ENCODE peak calls at places on chromosomes 13 and 19, in eight cellular contexts. P is H9, C is tibial artery, D is lower lobe of right lung, S is neuronal stem cell, E is IMR-90, X is endothelial cell of umbilical vein, H is osteoblast. V is an unnamed sample.
A peak's percentile ranks its signal among the peaks of the same experiment; 100 is the strongest.

GRCh38 chr19:16899566-16900075 is 10.8 kb downstream of the F2RL3 start:
- DNase-seq in X (peak; percentile 16), D (peak; percentile 73), H (peak; percentile 98), S (no peak), P (peak; percentile 81), E (no peak), C (no peak), V (peak; percentile 56)

GRCh38 chr13:73922728-73923393 is 211.3 kb downstream of the KLF12 start:
- DNase-seq in P (no peak), X (no peak), S (no peak), H (peak; percentile 74), E (peak; percentile 58), C (no peak), D (no peak), V (no peak)

GRCh38 chr13:41746259-41746658 is 214.7 kb downstream of the VWA8 start:
- DNase-seq in P (no peak), X (no peak), C (no peak), E (peak; percentile 79), S (no peak), H (peak; percentile 72), D (no peak), V (peak; percentile 55)

GRCh38 chr13:38763446-38764381 is 76.8 kb downstream of the FREM2 start:
- DNase-seq in C (no peak), E (peak; percentile 33), S (peak; percentile 61), D (no peak), P (peak; percentile 37), X (peak; percentile 22), H (peak; percentile 44), V (no peak)

GRCh38 chr19:10353793-10354391 is 14.5 kb upstream of the ICAM3 start:
- DNase-seq in C (no peak), P (peak; percentile 99), X (peak; percentile 33), H (peak; percentile 87), D (no peak), E (peak; percentile 17), S (peak; percentile 92), V (peak; percentile 46)

GRCh38 chr19:8580710-8581281 is 3.6 kb upstream of the MYO1F start:
- DNase-seq in C (peak; percentile 87), P (peak; percentile 89), E (peak; percentile 66), S (peak; percentile 86), X (peak; percentile 57), H (peak; percentile 96), D (peak; percentile 89), V (peak; percentile 80)

GRCh38 chr19:10419200-10419645 is 1.1 kb upstream of the PDE4A start:
- DNase-seq in S (no peak), E (no peak), C (no peak), P (no peak), H (peak; percentile 91), D (no peak), X (no peak), V (peak; percentile 78)

GRCh38 chr19:19485161-19485997 is 30.0 kb downstream of the TSSK6 start:
- DNase-seq in S (no peak), E (peak; percentile 68), X (no peak), H (peak; percentile 90), P (no peak), D (no peak), C (no peak), V (no peak)

GRCh38 chr19:51799311-51799997 is 4.5 kb downstream of the FPR3 start:
- DNase-seq in X (peak; percentile 67), C (peak; percentile 90), P (no peak), D (peak; percentile 78), S (no peak), E (peak; percentile 94), H (peak; percentile 91), V (peak; percentile 92)

GRCh38 chr19:45331411-45331810 is 8.7 kb upstream of the CKM start:
- DNase-seq in D (no peak), P (peak; percentile 55), H (no peak), C (no peak), X (no peak), E (no peak), S (no peak), V (no peak)

GRCh38 chr19:46196410-46197124 is 33.0 kb upstream of the IGFL1 start:
- DNase-seq in E (no peak), P (no peak), S (no peak), H (no peak), C (no peak), D (no peak), X (no peak), V (no peak)

GRCh38 chr13:72258340-72258981 is 391.5 kb upstream of the DACH1 start:
- DNase-seq in X (no peak), H (no peak), P (peak; percentile 74), S (no peak), C (no peak), D (no peak), E (no peak), V (no peak)

GRCh38 chr19:45613926-45614725 is 12.1 kb upstream of the GPR4 start:
- DNase-seq in C (no peak), H (peak; percentile 99), E (peak; percentile 93), P (no peak), D (no peak), X (peak; percentile 86), S (no peak), V (peak; percentile 77)

DNA sequence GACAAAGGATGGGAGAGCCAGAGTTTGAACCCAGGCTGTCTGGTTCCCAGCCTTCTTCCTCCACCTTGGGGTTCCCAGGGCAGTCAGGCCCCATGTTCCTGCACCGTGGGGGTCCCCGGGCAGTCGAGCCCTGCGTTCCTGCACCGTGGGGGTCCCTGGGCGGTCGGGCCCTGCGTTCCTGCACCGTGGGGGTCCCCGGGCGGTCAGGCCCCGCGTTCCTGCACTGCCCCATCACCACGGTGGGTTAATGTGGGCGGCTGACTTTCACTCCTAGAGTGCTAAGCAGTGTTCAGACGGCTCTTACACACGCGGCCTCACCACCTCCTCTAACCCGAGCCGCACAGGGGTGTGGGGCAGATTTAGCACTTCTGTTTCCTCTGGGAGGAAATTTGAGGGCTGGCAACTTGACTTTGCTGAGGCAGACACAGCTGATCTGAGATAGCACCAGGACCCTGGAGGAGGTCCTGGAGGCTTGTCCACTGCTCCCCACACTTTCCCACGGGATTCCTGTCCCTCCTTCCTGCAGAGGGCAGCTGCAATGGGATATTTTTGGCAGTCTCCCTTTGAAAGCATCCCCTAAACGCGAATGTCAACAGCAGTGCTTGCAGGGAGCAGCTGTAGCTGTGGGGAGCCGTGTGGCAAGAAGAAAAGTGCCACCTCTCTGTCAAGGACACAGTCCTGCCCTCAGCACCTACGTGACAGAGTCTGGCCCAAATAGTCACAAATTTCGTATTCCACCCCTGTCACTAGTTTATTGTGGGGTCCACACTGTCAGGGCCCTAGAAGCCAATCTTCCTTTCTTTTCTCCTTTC is 239.4 kb downstream of the TEX29 start:
- DNase-seq in H (no peak), P (no peak), S (no peak), D (no peak), E (no peak), X (no peak), C (no peak), V (no peak)
- H3K27me3 ChIP-seq in H (no peaks in the 10 kb centered on the region), P (no peaks in the 10 kb centered on the region), S (no peaks in the 10 kb centered on the region), D (peaks cover 30% of the 10 kb centered on the region), E (no peaks in the 10 kb centered on the region), X (no peaks in the 10 kb centered on the region), C (no peaks in the 10 kb centered on the region), V (no peaks in the 10 kb centered on the region)

GRCh38 chr13:99661791-99662190 is 160.5 kb downstream of the TM9SF2 start:
- DNase-seq in C (no peak), S (peak; percentile 90), D (no peak), E (no peak), H (no peak), P (peak; percentile 87), X (no peak), V (no peak)
- H3K27me3 ChIP-seq in C (no peaks in the 10 kb centered on the region), S (no peaks in the 10 kb centered on the region), D (no peaks in the 10 kb centered on the region), E (peaks cover 32% of the 10 kb centered on the region), H (peaks cover 35% of the 10 kb centered on the region), P (no peaks in the 10 kb centered on the region), X (peaks cover under 1% of the 10 kb centered on the region), V (peaks cover 6% of the 10 kb centered on the region)

GRCh38 chr19:3283886-3284657 is 59.6 kb downstream of the CELF5 start:
- DNase-seq in H (peak; percentile 65), X (no peak), S (no peak), P (no peak), C (no peak), E (no peak), D (no peak), V (no peak)

GRCh38 chr19:3285647-3286176 is 61.3 kb downstream of the CELF5 start:
- DNase-seq in X (no peak), P (peak; percentile 95), S (peak; percentile 87), C (no peak), E (no peak), H (peak; percentile 91), D (no peak), V (no peak)

GRCh38 chr19:3289971-3290569 is 65.6 kb downstream of the CELF5 start:
- DNase-seq in C (no peak), P (no peak), E (no peak), S (no peak), X (no peak), H (peak; percentile 82), D (no peak), V (no peak)

GRCh38 chr19:3284759-3285646 is 60.5 kb downstream of the CELF5 start:
- DNase-seq in P (peak; percentile 99), S (peak; percentile 96), C (no peak), H (peak; percentile 86), D (peak; percentile 90), X (peak; percentile 22), E (peak; percentile 37), V (peak; percentile 47)

DNA sequence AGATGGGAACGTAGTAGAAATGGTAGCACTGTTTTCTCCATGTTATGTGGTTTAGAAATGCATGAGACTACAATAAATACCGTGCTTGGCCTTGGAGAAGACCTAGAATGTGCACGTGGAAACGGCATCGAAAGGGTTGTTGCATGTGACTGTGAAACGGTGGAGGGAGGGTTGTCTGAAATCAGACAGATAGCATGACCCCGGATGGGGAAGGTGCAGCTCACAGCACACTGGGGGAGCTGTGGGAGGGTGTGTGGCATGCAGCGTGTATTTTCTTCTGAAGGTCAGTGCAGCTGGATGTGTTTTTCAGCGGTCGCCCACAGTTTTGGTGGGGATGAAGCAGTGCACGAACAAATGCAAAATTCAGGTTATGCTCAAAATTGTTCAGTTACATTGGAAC is 63.4 kb downstream of the CELF5 start:
- DNase-seq in E (no peak), H (peak; percentile 74), P (no peak), X (no peak), S (no peak), C (no peak), D (no peak), V (no peak)
- H3K27me3 ChIP-seq in E (peaks cover 38% of the 10 kb centered on the region), H (peaks cover 32% of the 10 kb centered on the region), P (no peaks in the 10 kb centered on the region), X (peaks cover 11% of the 10 kb centered on the region), S (no peaks in the 10 kb centered on the region), C (no peaks in the 10 kb centered on the region), D (peaks cover 34% of the 10 kb centered on the region), V (peaks cover 8% of the 10 kb centered on the region)

GRCh38 chr19:47421844-47422395 is 2.6 kb upstream of the MEIS3 start:
- DNase-seq in P (peak; percentile 76), S (no peak), E (no peak), C (no peak), H (no peak), X (no peak), D (no peak), V (no peak)

GRCh38 chr19:47419789-47420188 is 462 bp upstream of the MEIS3 start:
- DNase-seq in P (no peak), C (no peak), E (no peak), D (no peak), H (peak; percentile 68), S (no peak), X (no peak), V (no peak)

GRCh38 chr19:47421244-47421786 is 2.0 kb upstream of the MEIS3 start:
- DNase-seq in C (no peak), E (no peak), S (no peak), P (no peak), X (no peak), H (peak; percentile 78), D (no peak), V (no peak)

GRCh38 chr19:47422417-47423163 is 3.3 kb upstream of the MEIS3 start:
- DNase-seq in D (no peak), H (no peak), C (no peak), X (no peak), P (no peak), S (no peak), E (no peak), V (no peak)

GRCh38 chr19:47423203-47423882 is 4.0 kb upstream of the MEIS3 start:
- DNase-seq in H (no peak), X (no peak), D (no peak), P (no peak), E (no peak), C (no peak), S (no peak), V (no peak)
- H3K27me3 ChIP-seq in H (peaks cover 56% of the 10 kb centered on the region), X (peaks cover 45% of the 10 kb centered on the region), D (peaks cover 62% of the 10 kb centered on the region), P (peaks cover 27% of the 10 kb centered on the region), E (peaks cover 47% of the 10 kb centered on the region), C (no peaks in the 10 kb centered on the region), S (no peaks in the 10 kb centered on the region), V (peaks cover 74% of the 10 kb centered on the region)

V was measured in MG63.